ENCODE peak calls at places on chromosomes 3 and 15, in seven cellular contexts. J is SK-N-SH, U is Peyer's patch, E is GM12878, H is left lung, B is fibroblast of lung, A is tibial artery. I is an unnamed sample.

GRCh38 chr3:53970656-53971055 is 79.0 kb upstream of the SELENOK start:
- DNase-seq in A (no peak), J (no peak), E (no peak), H (no peak), B (no peak), U (no peak), I (no peak)

GRCh38 chr15:59298255-59298856 is 74.3 kb downstream of the MYO1E start:
- DNase-seq in A (no peak), B (no peak), E (peak; percentile 99), J (no peak), H (no peak), U (no peak), I (peak; percentile 81)

GRCh38 chr3:182909318-182910040 is 70.9 kb downstream of the DCUN1D1 start:
- DNase-seq in A (no peak), H (no peak), U (no peak), J (peak; percentile 33), E (no peak), B (peak; percentile 39), I (no peak)

GRCh38 chr15:99163271-99164062 is 58.6 kb downstream of the SYNM start:
- DNase-seq in A (no peak), B (no peak), H (no peak), U (no peak), E (no peak), J (no peak), I (no peak)

GRCh38 chr3:8576841-8577553 is 67.6 kb downstream of the SSUH2 start:
- DNase-seq in B (peak; percentile 97), J (no peak), E (no peak), H (no peak), U (no peak), A (no peak), I (no peak)

GRCh38 chr3:147919496-147919895 is 510.3 kb downstream of the ZIC1 start:
- DNase-seq in J (no peak), A (no peak), E (no peak), H (no peak), B (no peak), U (no peak), I (no peak)

GRCh38 chr3:141407043-141407442 is 38.7 kb downstream of the ZBTB38 start:
- DNase-seq in H (no peak), U (no peak), J (no peak), E (no peak), A (no peak), B (peak; percentile 100), I (no peak)

GRCh38 chr3:99625643-99626414 is 12.6 kb upstream of the COL8A1 start:
- DNase-seq in E (no peak), B (peak; percentile 96), A (no peak), H (no peak), J (no peak), U (no peak), I (no peak)

GRCh38 chr15:85008474-85009260 is 27.0 kb downstream of the PDE8A start:
- DNase-seq in E (no peak), H (no peak), B (no peak), U (no peak), J (no peak), A (no peak), I (no peak)

GRCh38 chr15:31477851-31478250 is 151.2 kb downstream of the KLF13 start:
- DNase-seq in H (no peak), A (peak; percentile 3), B (no peak), U (no peak), J (no peak), E (no peak), I (no peak)

GRCh38 chr3:24196526-24196925 is 251.4 kb downstream of the NR1D2 start:
- DNase-seq in E (no peak), H (no peak), A (no peak), J (no peak), B (no peak), U (no peak), I (no peak)

GRCh38 chr3:49747792-49748480 is 24.2 kb upstream of the GMPPB start:
- DNase-seq in E (no peak), U (no peak), B (peak; percentile 19), H (no peak), A (no peak), J (no peak), I (no peak)

GRCh38 chr15:71282086-71282485 is 166.8 kb downstream of the THSD4 start:
- DNase-seq in E (no peak), H (no peak), B (peak; percentile 81), U (no peak), J (no peak), A (no peak), I (no peak)

GRCh38 chr15:89399070-89399389 is 64.4 kb upstream of the POLG start:
- DNase-seq in U (no peak), H (no peak), B (no peak), A (no peak), E (no peak), J (no peak), I (no peak)

GRCh38 chr15:42108189-42108588 is 13.8 kb upstream of the PLA2G4D start:
- DNase-seq in E (no peak), H (no peak), J (no peak), A (no peak), B (no peak), U (no peak), I (no peak)

GRCh38 chr3:59749291-59749690 is 699.5 kb upstream of the CFAP20DC start:
- DNase-seq in U (no peak), H (no peak), E (no peak), J (no peak), B (peak; percentile 46), A (no peak), I (no peak)

GRCh38 chr3:72973031-72973723 is 23.4 kb upstream of the PPP4R2 start:
- DNase-seq in J (no peak), H (no peak), B (no peak), E (no peak), U (peak; percentile 83), A (no peak), I (no peak)

DNA sequence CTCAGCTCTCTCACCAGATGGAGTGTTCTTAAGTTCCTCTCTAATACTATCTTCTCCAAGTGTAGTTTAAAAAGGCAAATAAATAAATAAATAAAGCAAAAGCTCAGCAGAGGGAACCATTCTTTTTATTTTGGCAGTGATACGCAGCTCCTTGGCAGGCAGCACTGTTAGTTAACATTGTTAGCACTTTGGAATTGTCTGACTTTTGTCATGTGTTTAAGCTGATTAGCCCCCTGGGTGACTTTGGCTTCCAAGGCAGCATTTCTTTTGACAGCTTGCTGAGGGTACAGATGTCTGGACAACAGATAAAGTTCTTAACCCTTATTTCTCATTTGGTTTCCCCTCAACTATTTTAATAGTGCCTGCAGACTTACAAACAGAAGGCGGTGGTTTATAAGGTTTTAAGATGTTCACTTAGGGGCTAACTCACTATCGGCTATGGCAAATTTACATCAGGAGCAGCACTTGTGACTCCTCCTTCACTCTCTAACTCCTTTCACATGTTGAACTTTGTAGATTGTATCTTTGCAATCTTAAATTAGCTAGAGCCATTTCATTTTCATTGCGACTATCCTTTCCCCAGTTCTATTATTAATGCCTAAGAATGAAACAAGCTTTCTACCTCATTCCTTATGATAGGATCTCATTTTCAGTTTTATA is 213.4 kb downstream of the ZBBX start:
- DNase-seq in B (no peak), A (no peak), E (no peak), H (no peak), U (no peak), J (no peak), I (no peak)
- H3K4me3 ChIP-seq in B (no peak overlapping the region), A (no peak overlapping the region), E (no peak overlapping the region), H (no peak overlapping the region), U (no peak overlapping the region), J (no peak overlapping the region), I (no peak overlapping the region)

DNA sequence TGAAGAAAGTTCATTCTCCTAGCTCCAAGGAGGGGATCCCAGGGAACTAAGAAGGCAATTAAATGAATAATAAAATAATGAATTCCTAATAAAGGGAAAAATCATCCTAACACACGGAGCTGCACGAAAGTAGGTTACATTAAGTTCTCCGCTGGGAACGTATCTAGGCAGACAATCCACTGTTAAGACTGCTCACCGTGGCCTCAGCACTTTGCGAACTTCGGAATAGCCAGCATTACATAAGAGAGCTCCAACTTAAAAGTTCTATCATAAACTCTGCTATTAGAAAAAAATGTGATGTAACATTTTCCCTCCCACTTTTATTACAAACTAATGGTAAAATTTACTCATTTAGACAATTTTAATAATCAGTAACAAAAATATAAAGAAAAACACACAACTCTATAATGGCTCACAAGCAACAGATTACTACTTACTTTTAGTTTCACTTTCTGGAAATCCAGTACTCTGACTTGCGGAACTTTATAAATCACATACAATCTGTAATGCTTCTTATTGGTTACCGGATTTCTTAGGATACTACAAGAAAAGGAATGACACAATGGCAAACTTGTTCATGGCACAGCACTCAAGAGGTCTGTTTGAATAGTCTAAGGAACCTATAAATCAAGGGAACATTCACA is 8.5 kb downstream of the SNRPA1 start:
- DNase-seq in J (no peak), H (no peak), B (no peak), E (no peak), U (no peak), A (no peak), I (no peak)
- H3K36me3 ChIP-seq in J (peaks cover 84% of the 10 kb centered on the region), H (peaks cover 75% of the 10 kb centered on the region), B (peaks cover 7% of the 10 kb centered on the region), E (peaks cover 17% of the 10 kb centered on the region), U (no peaks in the 10 kb centered on the region), A (peaks cover 46% of the 10 kb centered on the region), I (peaks cover 23% of the 10 kb centered on the region)

GRCh38 chr3:185049710-185050109 is 103.2 kb downstream of the C3orf70 start:
- DNase-seq in J (no peak), A (no peak), E (no peak), B (no peak), U (no peak), H (no peak), I (no peak)
- TF ChIP-seq CTCF in J (no peak), A (no peak), E (no peak), B (no peak), U (no peak), H (no peak), I (no peak)

GRCh38 chr3:13044496-13045244 is 28.6 kb downstream of the IQSEC1 start:
- DNase-seq in H (no peak), J (no peak), E (no peak), B (no peak), U (no peak), A (no peak), I (no peak)

GRCh38 chr3:13045245-13045903 is 27.9 kb downstream of the IQSEC1 start:
- DNase-seq in J (no peak), E (no peak), U (no peak), H (no peak), B (no peak), A (no peak), I (no peak)

GRCh38 chr3:13047296-13048165 is 25.7 kb downstream of the IQSEC1 start:
- DNase-seq in E (no peak), J (no peak), H (no peak), B (no peak), U (no peak), A (no peak), I (no peak)

GRCh38 chr3:13046569-13047279 is 26.5 kb downstream of the IQSEC1 start:
- DNase-seq in U (no peak), J (no peak), H (no peak), A (no peak), E (no peak), B (no peak), I (no peak)

DNA sequence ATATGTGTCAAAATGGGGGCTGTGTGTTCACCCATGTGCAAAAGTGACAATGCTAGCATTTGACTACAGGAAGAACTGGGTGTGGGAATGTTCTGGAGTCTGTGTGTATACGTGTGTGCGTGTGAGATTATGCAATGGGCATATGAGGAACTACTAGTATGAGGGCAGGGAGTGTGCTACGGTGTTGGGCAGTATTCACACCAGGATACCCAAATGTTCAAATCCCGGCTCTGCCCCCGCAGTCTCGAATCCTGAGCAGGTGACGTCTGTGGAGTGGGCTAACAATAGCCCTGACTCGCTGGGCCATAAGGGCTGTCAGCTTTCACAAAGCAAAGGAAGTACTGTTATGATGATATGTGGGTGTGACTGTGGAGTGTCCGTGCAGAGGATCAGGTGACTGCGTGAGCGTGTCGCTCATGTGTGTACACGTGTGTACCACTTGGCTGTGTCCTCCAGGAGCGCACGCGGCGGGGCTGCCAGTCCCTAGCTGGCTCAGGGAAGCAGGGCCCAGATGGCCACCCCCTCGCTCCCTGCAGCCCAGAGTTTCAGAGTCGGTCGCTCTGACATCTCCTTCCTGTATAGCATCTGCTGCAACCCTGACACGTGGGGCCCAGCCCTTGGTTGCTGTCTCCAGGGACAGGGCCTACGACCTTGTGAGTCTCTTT is 27.2 kb downstream of the IQSEC1 start:
- DNase-seq in E (peak; percentile 76), B (no peak), H (peak; percentile 53), U (no peak), A (no peak), J (no peak), I (peak; percentile 87)
- H3K4me3 ChIP-seq in E (no peak overlapping the region), B (no peak overlapping the region), H (no peak overlapping the region), U (no peak overlapping the region), A (no peak overlapping the region), J (no peak overlapping the region), I (no peak overlapping the region)